ENCODE peak calls at places on chromosomes 1 and 21, in four cellular contexts. One of them, this sample, is unnamed.

GRCh38 chr1:84603941-84604830 is 29.9 kb upstream of the CTBS start:
- DNase-seq in H1: peak
- DNase-seq in GM12878: no peak
- DNase-seq in HepG2: peak
- DNase-seq in this sample: no peak

GRCh38 chr1:7388141-7388487 is 383.0 kb upstream of the VAMP3 start:
- DNase-seq in H1: peak
- DNase-seq in GM12878: no peak
- DNase-seq in HepG2: no peak
- DNase-seq in this sample: peak

GRCh38 chr1:158248122-158248521 is 6.1 kb upstream of the CD1A start:
- DNase-seq in H1: no peak
- DNase-seq in GM12878: peak
- DNase-seq in HepG2: no peak
- DNase-seq in this sample: no peak

GRCh38 chr21:37061926-37062591 is 10.8 kb downstream of the PIGP start:
- DNase-seq in H1: no peak
- DNase-seq in GM12878: no peak
- DNase-seq in HepG2: peak
- DNase-seq in this sample: no peak

GRCh38 chr21:29152936-29153335 is 22.5 kb downstream of the MAP3K7CL start:
- DNase-seq in H1: no peak
- DNase-seq in GM12878: no peak
- DNase-seq in HepG2: no peak
- DNase-seq in this sample: no peak

GRCh38 chr1:235597867-235598553 is 51.6 kb downstream of the GNG4 start:
- DNase-seq in H1: no peak
- DNase-seq in GM12878: no peak
- DNase-seq in HepG2: peak
- DNase-seq in this sample: no peak

GRCh38 chr1:91884459-91885290 is 1.3 kb downstream of the TGFBR3 start:
- DNase-seq in H1: peak
- DNase-seq in GM12878: no peak
- DNase-seq in HepG2: peak
- DNase-seq in this sample: peak

GRCh38 chr21:35344582-35344981 is 295.5 kb upstream of the RUNX1 start:
- DNase-seq in H1: no peak
- DNase-seq in GM12878: no peak
- DNase-seq in HepG2: no peak
- DNase-seq in this sample: no peak

GRCh38 chr1:187624812-187625542 is 796.2 kb downstream of the PLA2G4A start:
- DNase-seq in H1: no peak
- DNase-seq in GM12878: no peak
- DNase-seq in HepG2: no peak
- DNase-seq in this sample: no peak

GRCh38 chr1:246170574-246171261 is 336.4 kb downstream of the SMYD3 start:
- DNase-seq in H1: no peak
- DNase-seq in GM12878: no peak
- DNase-seq in HepG2: no peak
- DNase-seq in this sample: no peak

GRCh38 chr1:41689596-41689995 is 205.1 kb upstream of the EDN2 start:
- DNase-seq in H1: no peak
- DNase-seq in GM12878: no peak
- DNase-seq in HepG2: no peak
- DNase-seq in this sample: no peak

GRCh38 chr1:30750751-30751291 is 6.8 kb downstream of the LAPTM5 start:
- DNase-seq in H1: no peak
- DNase-seq in GM12878: no peak
- DNase-seq in HepG2: no peak
- DNase-seq in this sample: no peak

GRCh38 chr1:174815036-174815435 is 184.7 kb upstream of the CACYBP start:
- DNase-seq in H1: no peak
- DNase-seq in GM12878: peak
- DNase-seq in HepG2: peak
- DNase-seq in this sample: no peak

GRCh38 chr1:157993179-157994080 is at the start of gene KIRREL1:
- DNase-seq in H1: no peak
- DNase-seq in GM12878: no peak
- DNase-seq in HepG2: no peak
- DNase-seq in this sample: peak

GRCh38 chr1:102434421-102434820 is 437.7 kb upstream of the OLFM3 start:
- DNase-seq in H1: peak
- DNase-seq in GM12878: no peak
- DNase-seq in HepG2: peak
- DNase-seq in this sample: peak

GRCh38 chr1:110393286-110393685 is 2.5 kb upstream of the SLC16A4 start:
- DNase-seq in H1: no peak
- DNase-seq in GM12878: no peak
- DNase-seq in HepG2: no peak
- DNase-seq in this sample: no peak

GRCh38 chr1:32984090-32984828 is 19.6 kb upstream of the RNF19B start:
- DNase-seq in H1: no peak
- DNase-seq in GM12878: peak
- DNase-seq in HepG2: no peak
- DNase-seq in this sample: peak

GRCh38 chr1:68321084-68321685 is 88.9 kb upstream of the WLS start:
- DNase-seq in H1: peak
- DNase-seq in GM12878: no peak
- DNase-seq in HepG2: peak
- DNase-seq in this sample: peak

GRCh38 chr1:93680121-93681094 is 1.2 kb downstream of the BCAR3 start:
- DNase-seq in H1: peak
- DNase-seq in GM12878: no peak
- DNase-seq in HepG2: peak
- DNase-seq in this sample: peak

GRCh38 chr1:81484284-81484683 is 316.4 kb upstream of the ADGRL2 start:
- DNase-seq in H1: no peak
- DNase-seq in GM12878: no peak
- DNase-seq in HepG2: no peak
- DNase-seq in this sample: no peak

GRCh38 chr1:21152423-21153100 is 24.1 kb downstream of the EIF4G3 start:
- DNase-seq in H1: no peak
- DNase-seq in GM12878: no peak
- DNase-seq in HepG2: no peak
- DNase-seq in this sample: no peak

GRCh38 chr1:109111386-109112055 is 2.4 kb upstream of the ELAPOR1 start:
- DNase-seq in H1: no peak
- DNase-seq in GM12878: no peak
- DNase-seq in HepG2: no peak
- DNase-seq in this sample: no peak

GRCh38 chr21:45267390-45267760 is 20.3 kb downstream of the POFUT2 start:
- DNase-seq in H1: no peak
- DNase-seq in GM12878: no peak
- DNase-seq in HepG2: no peak
- DNase-seq in this sample: no peak

GRCh38 chr1:234486858-234487830 is 8.2 kb upstream of the TARBP1 start:
- DNase-seq in H1: no peak
- DNase-seq in GM12878: no peak
- DNase-seq in HepG2: peak
- DNase-seq in this sample: peak

GRCh38 chr1:163589735-163590134 is 268.0 kb downstream of the NUF2 start:
- DNase-seq in H1: no peak
- DNase-seq in GM12878: no peak
- DNase-seq in HepG2: no peak
- DNase-seq in this sample: no peak

GRCh38 chr1:228218513-228219244 is 10.8 kb downstream of the OBSCN start:
- DNase-seq in H1: no peak
- DNase-seq in GM12878: no peak
- DNase-seq in HepG2: no peak
- DNase-seq in this sample: no peak

GRCh38 chr1:154453155-154453554 is 48.0 kb downstream of the IL6R start:
- DNase-seq in H1: no peak
- DNase-seq in GM12878: no peak
- DNase-seq in HepG2: no peak
- DNase-seq in this sample: no peak

GRCh38 chr1:154456631-154457030 is 45.4 kb upstream of the TDRD10 start:
- DNase-seq in H1: no peak
- DNase-seq in GM12878: no peak
- DNase-seq in HepG2: no peak
- DNase-seq in this sample: no peak

GRCh38 chr1:154454391-154455120 is 47.5 kb upstream of the TDRD10 start:
- DNase-seq in H1: no peak
- DNase-seq in GM12878: no peak
- DNase-seq in HepG2: no peak
- DNase-seq in this sample: no peak

GRCh38 chr1:154459044-154459443 is 43.0 kb upstream of the TDRD10 start:
- DNase-seq in H1: no peak
- DNase-seq in GM12878: no peak
- DNase-seq in HepG2: no peak
- DNase-seq in this sample: no peak

GRCh38 chr1:154453577-154454352 is 48.3 kb upstream of the TDRD10 start:
- DNase-seq in H1: no peak
- DNase-seq in GM12878: no peak
- DNase-seq in HepG2: peak
- DNase-seq in this sample: no peak
- TF ChIP-seq TCF12 in H1: no peak
- TF ChIP-seq TCF12 in GM12878: no peak
- TF ChIP-seq TCF12 in HepG2: no peak
- TF ChIP-seq TCF12 in this sample: no peak

GRCh38 chr1:159940006-159940620 is 5.3 kb downstream of the IGSF9 start:
- DNase-seq in H1: no peak
- DNase-seq in GM12878: no peak
- DNase-seq in HepG2: no peak
- DNase-seq in this sample: no peak

GRCh38 chr1:159941139-159941866 is 4.1 kb downstream of the IGSF9 start:
- DNase-seq in H1: no peak
- DNase-seq in GM12878: no peak
- DNase-seq in HepG2: no peak
- DNase-seq in this sample: no peak

GRCh38 chr1:159938221-159938852 is 7.1 kb downstream of the IGSF9 start:
- DNase-seq in H1: no peak
- DNase-seq in GM12878: no peak
- DNase-seq in HepG2: no peak
- DNase-seq in this sample: no peak

GRCh38 chr1:159938905-159939587 is 6.4 kb downstream of the IGSF9 start:
- DNase-seq in H1: no peak
- DNase-seq in GM12878: no peak
- DNase-seq in HepG2: no peak
- DNase-seq in this sample: no peak

GRCh38 chr1:159939603-159940002 is 5.8 kb downstream of the IGSF9 start:
- DNase-seq in H1: no peak
- DNase-seq in GM12878: no peak
- DNase-seq in HepG2: no peak
- DNase-seq in this sample: no peak
- H3K4me3 ChIP-seq in H1: no peak
- H3K4me3 ChIP-seq in GM12878: no peak
- H3K4me3 ChIP-seq in HepG2: no peak
- H3K4me3 ChIP-seq in this sample: no peak

GRCh38 chr1:75127916-75128717 is 6.1 kb upstream of the LHX8 start:
- DNase-seq in H1: no peak
- DNase-seq in GM12878: no peak
- DNase-seq in HepG2: no peak
- DNase-seq in this sample: no peak
- TF ChIP-seq TCF12 in H1: no peak
- TF ChIP-seq TCF12 in GM12878: no peak
- TF ChIP-seq TCF12 in HepG2: no peak
- TF ChIP-seq TCF12 in this sample: no peak

DNA sequence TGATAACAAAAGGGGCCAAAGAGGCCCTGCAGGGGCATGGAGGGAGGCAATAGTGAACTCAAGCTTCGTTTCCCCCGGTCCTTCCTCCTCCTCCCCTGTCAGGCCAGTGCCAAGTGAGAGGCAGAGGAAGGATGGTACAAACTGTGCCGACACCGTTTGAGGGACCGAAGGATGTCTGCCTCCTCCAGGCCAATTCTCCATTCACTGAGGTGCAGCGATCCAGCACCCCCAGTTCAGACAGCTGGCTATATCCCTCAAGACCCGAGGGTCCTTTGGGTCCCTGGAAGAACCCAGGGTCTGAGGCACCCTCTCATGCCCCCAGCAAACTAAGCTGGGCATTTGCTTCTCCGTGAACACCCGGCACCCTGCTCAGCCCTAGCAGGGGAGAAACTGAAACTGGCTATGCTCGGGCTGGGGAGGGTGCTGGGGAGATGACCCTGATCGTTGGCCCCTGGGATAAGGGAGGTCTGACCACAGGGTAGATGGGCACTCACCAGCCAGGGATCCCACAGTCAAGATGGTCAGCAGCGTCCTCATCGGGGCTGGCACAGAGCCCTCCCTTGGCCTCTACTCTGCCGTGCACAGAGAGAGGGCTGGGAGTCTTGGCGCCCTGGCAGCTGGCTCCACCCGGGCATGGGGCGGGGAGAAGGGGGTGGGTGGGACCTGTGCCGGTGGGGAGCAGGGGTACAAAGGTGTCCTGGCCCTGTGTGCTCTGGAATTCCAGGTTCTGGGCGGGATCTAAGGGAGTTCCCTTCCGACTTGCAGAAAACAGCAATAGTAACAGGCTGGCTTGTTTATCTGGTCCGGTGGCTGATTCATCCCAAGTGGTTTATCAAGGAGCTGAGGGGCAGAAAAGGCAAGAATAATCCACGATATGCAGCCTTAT is at the start of gene IL22RA1:
- DNase-seq in H1: no peak
- DNase-seq in GM12878: no peak
- DNase-seq in HepG2: peak
- DNase-seq in this sample: no peak
- H3K4me3 ChIP-seq in H1: no peak
- H3K4me3 ChIP-seq in GM12878: no peak
- H3K4me3 ChIP-seq in HepG2: peak
- H3K4me3 ChIP-seq in this sample: no peak